ENCODE peak calls at places on chromosomes 3 and 15, in six cellular contexts. E is transverse colon, D is Peyer's patch, I is heart left ventricle, P is HCT116, S is ovary. G is an unnamed sample.
A peak's percentile ranks its signal among the peaks of the same experiment; 100 is the strongest.

GRCh38 chr3:59460068-59460467 is 410.2 kb upstream of the CFAP20DC start:
- DNase-seq in E (no peak), D (no peak), I (no peak), P (no peak), S (no peak), G (no peak)

GRCh38 chr3:55198554-55198953 is 270.7 kb upstream of the LRTM1 start:
- DNase-seq in E (no peak), D (no peak), I (no peak), P (no peak), S (no peak), G (no peak)

GRCh38 chr3:74643636-74644035 is 29.2 kb upstream of the CNTN3 start:
- DNase-seq in E (peak; percentile 10), D (no peak), I (peak; percentile 86), P (no peak), S (peak; percentile 81), G (peak; percentile 71)

GRCh38 chr3:46371802-46372340 is 1.1 kb downstream of the CCR5 start:
- DNase-seq in E (no peak), D (no peak), I (no peak), P (no peak), S (no peak), G (no peak)

GRCh38 chr15:86743283-86743903 is 663.7 kb downstream of the AGBL1 start:
- DNase-seq in E (peak; percentile 64), D (peak; percentile 71), I (no peak), P (no peak), S (no peak), G (peak; percentile 12)

GRCh38 chr3:69665026-69665739 is 74.1 kb upstream of the MITF start:
- DNase-seq in E (no peak), D (no peak), I (peak; percentile 55), P (no peak), S (no peak), G (no peak)

GRCh38 chr15:78212546-78213424 is 21.6 kb downstream of the ACSBG1 start:
- DNase-seq in E (peak; percentile 84), D (peak; percentile 86), I (peak; percentile 90), P (peak; percentile 41), S (no peak), G (peak; percentile 88)

GRCh38 chr15:96268421-96269204 is 61.9 kb upstream of the NR2F2 start:
- DNase-seq in E (no peak), D (no peak), I (no peak), P (no peak), S (no peak), G (no peak)

GRCh38 chr3:125319765-125320164 is 55.4 kb downstream of the ZNF148 start:
- DNase-seq in E (no peak), D (no peak), I (no peak), P (no peak), S (no peak), G (no peak)

GRCh38 chr3:177134166-177134565 is 63.1 kb downstream of the TBL1XR1 start:
- DNase-seq in E (no peak), D (no peak), I (no peak), P (no peak), S (no peak), G (no peak)

GRCh38 chr15:45862034-45862433 is 227.2 kb downstream of the SQOR start:
- DNase-seq in E (no peak), D (no peak), I (no peak), P (no peak), S (no peak), G (no peak)

GRCh38 chr15:66704019-66704782 is 2.2 kb downstream of the SMAD6 start:
- DNase-seq in E (peak; percentile 13), D (peak; percentile 58), I (peak; percentile 43), P (no peak), S (no peak), G (no peak)

GRCh38 chr3:59771760-59772159 is 721.9 kb upstream of the CFAP20DC start:
- DNase-seq in E (no peak), D (no peak), I (no peak), P (no peak), S (no peak), G (no peak)

GRCh38 chr3:70861234-70861633 is 548.8 kb upstream of the MDFIC2 start:
- DNase-seq in E (no peak), D (no peak), I (no peak), P (no peak), S (no peak), G (no peak)

GRCh38 chr3:33278106-33278672 is 947 bp downstream of the FBXL2 start:
- DNase-seq in E (no peak), D (no peak), I (no peak), P (no peak), S (no peak), G (no peak)

GRCh38 chr3:152470095-152470494 is 201.4 kb downstream of the MBNL1 start:
- DNase-seq in E (no peak), D (no peak), I (no peak), P (no peak), S (no peak), G (no peak)

GRCh38 chr3:152474585-152474984 is 205.9 kb downstream of the MBNL1 start:
- DNase-seq in E (no peak), D (no peak), I (no peak), P (peak; percentile 43), S (peak; percentile 52), G (no peak)

GRCh38 chr3:152472606-152472954 is 203.9 kb downstream of the MBNL1 start:
- DNase-seq in E (no peak), D (no peak), I (no peak), P (no peak), S (no peak), G (no peak)

GRCh38 chr3:152470893-152471292 is 202.2 kb downstream of the MBNL1 start:
- DNase-seq in E (no peak), D (no peak), I (no peak), P (no peak), S (no peak), G (no peak)

GRCh38 chr3:152471814-152472605 is 203.3 kb downstream of the MBNL1 start:
- DNase-seq in E (peak; percentile 77), D (no peak), I (peak; percentile 42), P (peak; percentile 33), S (peak; percentile 75), G (peak; percentile 52)
- TF ChIP-seq POLR2A in E (no peak), D (no peak), I (no peak), P (no peak), S (no peak), G (no peak)

GRCh38 chr3:149902498-149903139 is 68.1 kb downstream of the PFN2 start:
- DNase-seq in E (no peak), D (no peak), I (no peak), P (no peak), S (no peak), G (no peak)
- TF ChIP-seq CTCF in E (no peak), D (no peak), I (no peak), P (peak; percentile 12), S (no peak), G (no peak)

GRCh38 chr3:4980229-4981159 is 1.3 kb downstream of the BHLHE40 start:
- DNase-seq in E (peak; percentile 95), D (peak; percentile 94), I (peak; percentile 94), P (peak; percentile 62), S (peak; percentile 93), G (peak; percentile 90)
- TF ChIP-seq POLR2A in E (peak; percentile 54), D (peak; percentile 77), I (no peak), P (no peak), S (peak; percentile 11), G (peak; percentile 83)

GRCh38 chr15:61828008-61828407 is 232.2 kb downstream of the VPS13C start:
- DNase-seq in E (no peak), D (no peak), I (no peak), P (no peak), S (no peak), G (no peak)
- TF ChIP-seq CTCF in E (no peak), D (no peak), I (no peak), P (no peak), S (no peak), G (no peak)

GRCh38 chr3:59818-60217 is 136.7 kb upstream of the CHL1 start:
- DNase-seq in E (no peak), D (no peak), I (no peak), P (no peak), S (no peak), G (no peak)
- TF ChIP-seq POLR2A in E (no peak), D (no peak), I (no peak), P (no peak), S (no peak), G (no peak)

GRCh38 chr3:14404396-14405119 is 2.2 kb downstream of the SLC6A6 start:
- DNase-seq in E (no peak), D (peak; percentile 74), I (no peak), P (no peak), S (no peak), G (no peak)

GRCh38 chr3:14401692-14402303 is 608 bp upstream of the SLC6A6 start:
- DNase-seq in E (no peak), D (no peak), I (peak; percentile 42), P (no peak), S (no peak), G (no peak)

GRCh38 chr3:14405120-14405885 is 2.9 kb downstream of the SLC6A6 start:
- DNase-seq in E (no peak), D (no peak), I (no peak), P (no peak), S (no peak), G (no peak)

GRCh38 chr3:14403636-14404395 is 1.4 kb downstream of the SLC6A6 start:
- DNase-seq in E (peak; percentile 31), D (peak; percentile 67), I (peak; percentile 76), P (no peak), S (peak; percentile 68), G (peak; percentile 66)

DNA sequence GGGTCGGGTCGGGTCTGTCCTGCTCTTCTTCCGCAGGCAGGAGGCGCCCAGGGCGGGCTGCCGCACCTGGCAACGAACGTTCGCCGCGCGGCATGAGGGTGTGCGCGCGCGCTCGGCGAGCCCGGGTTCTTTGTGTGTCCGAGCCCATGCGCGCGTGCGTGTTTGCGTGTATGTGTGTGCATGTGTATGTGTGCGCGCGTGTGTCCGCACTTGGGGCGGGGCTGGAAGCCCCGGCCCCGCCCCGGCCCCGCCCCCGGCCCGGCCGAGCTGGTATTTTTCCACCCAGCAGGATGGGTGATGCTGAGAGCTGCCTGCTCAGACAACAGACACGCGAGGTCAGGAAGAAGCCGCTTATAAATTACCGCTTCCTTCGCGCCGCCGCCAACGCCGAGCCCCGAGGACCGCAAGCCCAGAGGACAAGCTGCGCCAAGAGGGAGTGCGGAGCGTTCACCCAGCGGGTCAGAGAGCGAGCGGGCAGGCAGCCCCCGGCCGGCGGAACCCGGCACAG is at the start of gene SLC6A6:
- DNase-seq in E (peak; percentile 96), D (peak; percentile 99), I (peak; percentile 94), P (peak; percentile 92), S (peak; percentile 95), G (peak; percentile 93)
- TF ChIP-seq CTCF in E (no peak), D (peak; percentile 49), I (peak; percentile 4), P (no peak), S (peak; percentile 30), G (peak; percentile 59)

GRCh38 chr3:126357299-126358037 is at the start of gene KLF15:
- DNase-seq in E (peak; percentile 89), D (peak; percentile 91), I (peak; percentile 90), P (peak; percentile 43), S (peak; percentile 92), G (peak; percentile 92)
- TF ChIP-seq POLR2A in E (no peak), D (no peak), I (peak; percentile 36), P (no peak), S (peak; percentile 85), G (peak; percentile 98)

G was measured in gastrocnemius medialis.